ENCODE peak calls at places on chromosomes 7 and 10, in seven cellular contexts. One of them, this sample, is unnamed. For H3K27me3, the result is how much of the 10 kb centered on the place peaks cover.

GRCh38 chr10:2839081-2839725 is 228.1 kb upstream of the PFKP start:
- DNase-seq in H9: peak
- DNase-seq in GM23248: peak
- DNase-seq in esophagus squamous epithelium: no peak
- DNase-seq in uterus: no peak
- DNase-seq in heart left ventricle: no peak
- DNase-seq in dorsolateral prefrontal cortex: no peak
- DNase-seq in this sample: peak

GRCh38 chr10:84715911-84716310 is 387.5 kb downstream of the CCSER2 start:
- DNase-seq in H9: peak
- DNase-seq in heart left ventricle: no peak
- DNase-seq in esophagus squamous epithelium: no peak
- DNase-seq in dorsolateral prefrontal cortex: no peak
- DNase-seq in GM23248: peak
- DNase-seq in uterus: no peak
- DNase-seq in this sample: no peak

GRCh38 chr10:69896601-69897000 is 94.9 kb downstream of the COL13A1 start:
- DNase-seq in esophagus squamous epithelium: no peak
- DNase-seq in heart left ventricle: no peak
- DNase-seq in uterus: no peak
- DNase-seq in dorsolateral prefrontal cortex: no peak
- DNase-seq in H9: no peak
- DNase-seq in GM23248: peak
- DNase-seq in this sample: no peak

GRCh38 chr10:99551158-99551557 is 18.4 kb downstream of the NKX2-3 start:
- DNase-seq in H9: no peak
- DNase-seq in heart left ventricle: no peak
- DNase-seq in GM23248: peak
- DNase-seq in esophagus squamous epithelium: no peak
- DNase-seq in dorsolateral prefrontal cortex: no peak
- DNase-seq in uterus: no peak
- DNase-seq in this sample: no peak

GRCh38 chr7:19772858-19773337 is 519 bp downstream of the TMEM196 start:
- DNase-seq in uterus: peak
- DNase-seq in dorsolateral prefrontal cortex: peak
- DNase-seq in H9: peak
- DNase-seq in esophagus squamous epithelium: no peak
- DNase-seq in heart left ventricle: no peak
- DNase-seq in GM23248: peak
- DNase-seq in this sample: no peak

GRCh38 chr10:79050896-79051555 is 17.7 kb upstream of the ZMIZ1 start:
- DNase-seq in uterus: peak
- DNase-seq in dorsolateral prefrontal cortex: peak
- DNase-seq in GM23248: peak
- DNase-seq in esophagus squamous epithelium: no peak
- DNase-seq in H9: no peak
- DNase-seq in heart left ventricle: no peak
- DNase-seq in this sample: no peak

GRCh38 chr10:4073912-4074311 is 288.9 kb upstream of the KLF6 start:
- DNase-seq in H9: no peak
- DNase-seq in esophagus squamous epithelium: no peak
- DNase-seq in GM23248: peak
- DNase-seq in heart left ventricle: no peak
- DNase-seq in dorsolateral prefrontal cortex: no peak
- DNase-seq in uterus: no peak
- DNase-seq in this sample: no peak

GRCh38 chr10:123429631-123430257 is 236.4 kb upstream of the GPR26 start:
- DNase-seq in H9: no peak
- DNase-seq in dorsolateral prefrontal cortex: no peak
- DNase-seq in GM23248: peak
- DNase-seq in esophagus squamous epithelium: no peak
- DNase-seq in heart left ventricle: no peak
- DNase-seq in uterus: no peak
- DNase-seq in this sample: no peak

GRCh38 chr10:15369642-15370211 is 1.4 kb downstream of the FAM171A1 start:
- DNase-seq in dorsolateral prefrontal cortex: peak
- DNase-seq in H9: peak
- DNase-seq in heart left ventricle: no peak
- DNase-seq in esophagus squamous epithelium: no peak
- DNase-seq in GM23248: peak
- DNase-seq in uterus: peak
- DNase-seq in this sample: no peak

GRCh38 chr7:82677064-82677463 is 233.5 kb upstream of the CACNA2D1 start:
- DNase-seq in H9: no peak
- DNase-seq in esophagus squamous epithelium: no peak
- DNase-seq in GM23248: no peak
- DNase-seq in dorsolateral prefrontal cortex: no peak
- DNase-seq in uterus: no peak
- DNase-seq in heart left ventricle: no peak
- DNase-seq in this sample: no peak

GRCh38 chr7:133478591-133479135 is 225.8 kb downstream of the EXOC4 start:
- DNase-seq in GM23248: no peak
- DNase-seq in uterus: no peak
- DNase-seq in H9: no peak
- DNase-seq in dorsolateral prefrontal cortex: no peak
- DNase-seq in heart left ventricle: no peak
- DNase-seq in esophagus squamous epithelium: no peak
- DNase-seq in this sample: no peak

GRCh38 chr10:15068802-15069201 is 19.8 kb downstream of the ACBD7 start:
- DNase-seq in H9: no peak
- DNase-seq in esophagus squamous epithelium: no peak
- DNase-seq in uterus: no peak
- DNase-seq in heart left ventricle: no peak
- DNase-seq in dorsolateral prefrontal cortex: no peak
- DNase-seq in GM23248: peak
- DNase-seq in this sample: no peak

GRCh38 chr10:92124524-92125168 is 166.2 kb downstream of the CPEB3 start:
- DNase-seq in esophagus squamous epithelium: no peak
- DNase-seq in uterus: no peak
- DNase-seq in H9: no peak
- DNase-seq in GM23248: peak
- DNase-seq in heart left ventricle: peak
- DNase-seq in dorsolateral prefrontal cortex: no peak
- DNase-seq in this sample: no peak

GRCh38 chr10:123995461-123996131 is 97.8 kb downstream of the CHST15 start:
- DNase-seq in esophagus squamous epithelium: no peak
- DNase-seq in H9: peak
- DNase-seq in dorsolateral prefrontal cortex: no peak
- DNase-seq in uterus: peak
- DNase-seq in GM23248: peak
- DNase-seq in heart left ventricle: peak
- DNase-seq in this sample: peak

GRCh38 chr10:80670774-80671173 is 133.1 kb downstream of the SH2D4B start:
- DNase-seq in GM23248: no peak
- DNase-seq in dorsolateral prefrontal cortex: no peak
- DNase-seq in uterus: no peak
- DNase-seq in esophagus squamous epithelium: no peak
- DNase-seq in H9: no peak
- DNase-seq in heart left ventricle: no peak
- DNase-seq in this sample: no peak

GRCh38 chr10:15254808-15255655 is 86.5 kb upstream of the NMT2 start:
- DNase-seq in H9: peak
- DNase-seq in GM23248: no peak
- DNase-seq in dorsolateral prefrontal cortex: no peak
- DNase-seq in heart left ventricle: no peak
- DNase-seq in esophagus squamous epithelium: no peak
- DNase-seq in uterus: no peak
- DNase-seq in this sample: peak

GRCh38 chr7:75599244-75599771 is 107.2 kb downstream of the SPDYE5 start:
- DNase-seq in esophagus squamous epithelium: no peak
- DNase-seq in H9: peak
- DNase-seq in dorsolateral prefrontal cortex: peak
- DNase-seq in GM23248: no peak
- DNase-seq in heart left ventricle: no peak
- DNase-seq in uterus: no peak
- DNase-seq in this sample: no peak

GRCh38 chr7:127530148-127530547 is 55.2 kb downstream of the GCC1 start:
- DNase-seq in esophagus squamous epithelium: no peak
- DNase-seq in H9: no peak
- DNase-seq in uterus: no peak
- DNase-seq in GM23248: no peak
- DNase-seq in dorsolateral prefrontal cortex: no peak
- DNase-seq in heart left ventricle: no peak
- DNase-seq in this sample: no peak

GRCh38 chr10:87925570-87925969 is 62.1 kb downstream of the PTEN start:
- DNase-seq in heart left ventricle: no peak
- DNase-seq in GM23248: no peak
- DNase-seq in esophagus squamous epithelium: no peak
- DNase-seq in uterus: no peak
- DNase-seq in H9: no peak
- DNase-seq in dorsolateral prefrontal cortex: no peak
- DNase-seq in this sample: no peak

GRCh38 chr7:55275291-55276200 is 89.6 kb upstream of the LANCL2 start:
- DNase-seq in GM23248: no peak
- DNase-seq in heart left ventricle: no peak
- DNase-seq in esophagus squamous epithelium: no peak
- DNase-seq in H9: no peak
- DNase-seq in uterus: no peak
- DNase-seq in dorsolateral prefrontal cortex: no peak
- DNase-seq in this sample: no peak

GRCh38 chr7:49295136-49295535 is 370.8 kb downstream of the CDC14C start:
- DNase-seq in dorsolateral prefrontal cortex: no peak
- DNase-seq in H9: no peak
- DNase-seq in esophagus squamous epithelium: no peak
- DNase-seq in GM23248: peak
- DNase-seq in uterus: no peak
- DNase-seq in heart left ventricle: no peak
- DNase-seq in this sample: no peak

GRCh38 chr7:23076774-23077173 is 28.8 kb upstream of the KLHL7 start:
- DNase-seq in esophagus squamous epithelium: no peak
- DNase-seq in GM23248: no peak
- DNase-seq in heart left ventricle: no peak
- DNase-seq in uterus: no peak
- DNase-seq in H9: no peak
- DNase-seq in dorsolateral prefrontal cortex: no peak
- DNase-seq in this sample: no peak

GRCh38 chr10:45379891-45380540 is 6.0 kb downstream of the ALOX5 start:
- DNase-seq in H9: no peak
- DNase-seq in esophagus squamous epithelium: no peak
- DNase-seq in heart left ventricle: peak
- DNase-seq in uterus: no peak
- DNase-seq in GM23248: no peak
- DNase-seq in dorsolateral prefrontal cortex: no peak
- DNase-seq in this sample: no peak
- H3K27ac ChIP-seq in H9: no peak
- H3K27ac ChIP-seq in esophagus squamous epithelium: peak
- H3K27ac ChIP-seq in heart left ventricle: no peak
- H3K27ac ChIP-seq in uterus: no peak
- H3K27ac ChIP-seq in GM23248: no peak
- H3K27ac ChIP-seq in dorsolateral prefrontal cortex: no peak
- H3K27ac ChIP-seq in this sample: no peak

DNA sequence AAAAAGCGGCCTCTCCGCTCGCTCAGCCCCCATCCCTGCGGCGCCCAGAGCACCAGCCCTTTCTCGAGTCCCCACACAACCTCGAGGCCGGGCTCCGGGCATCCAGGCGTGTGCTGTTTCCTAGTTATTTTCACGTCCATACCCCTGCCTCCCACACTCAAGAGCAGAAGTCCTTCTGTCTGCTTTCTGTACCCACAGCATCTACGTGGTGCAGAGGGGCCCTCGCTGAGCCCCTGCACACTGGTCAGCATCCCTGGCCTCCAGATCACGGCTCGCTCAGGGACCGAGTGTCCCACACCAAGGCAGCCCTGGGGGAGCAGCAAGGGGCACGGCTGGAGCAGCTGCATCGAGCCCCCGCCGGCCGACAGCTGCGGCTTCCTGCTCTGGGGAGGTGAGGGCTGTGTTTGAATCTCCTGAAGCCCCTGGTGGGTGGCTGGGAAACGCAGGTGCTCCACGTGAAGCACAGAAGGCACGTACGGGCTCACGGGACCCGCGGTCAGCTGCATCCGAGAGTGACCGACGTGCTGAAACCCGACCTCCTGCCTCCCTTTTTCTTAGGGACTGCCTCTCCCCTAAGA is 333.1 kb downstream of the DNAJB6 start:
- DNase-seq in uterus: no peak
- DNase-seq in H9: no peak
- DNase-seq in esophagus squamous epithelium: no peak
- DNase-seq in heart left ventricle: no peak
- DNase-seq in GM23248: no peak
- DNase-seq in dorsolateral prefrontal cortex: no peak
- DNase-seq in this sample: no peak
- H3K27me3 ChIP-seq in uterus: under half
- H3K27me3 ChIP-seq in H9: under half
- H3K27me3 ChIP-seq in esophagus squamous epithelium: under half
- H3K27me3 ChIP-seq in heart left ventricle: under half
- H3K27me3 ChIP-seq in GM23248: under half
- H3K27me3 ChIP-seq in dorsolateral prefrontal cortex: under half
- H3K27me3 ChIP-seq in this sample: under half

GRCh38 chr7:81161459-81162075 is 242.7 kb upstream of the SEMA3C start:
- DNase-seq in uterus: no peak
- DNase-seq in H9: no peak
- DNase-seq in esophagus squamous epithelium: no peak
- DNase-seq in dorsolateral prefrontal cortex: no peak
- DNase-seq in heart left ventricle: peak
- DNase-seq in GM23248: peak
- DNase-seq in this sample: no peak
- H3K27ac ChIP-seq in uterus: no peak
- H3K27ac ChIP-seq in H9: no peak
- H3K27ac ChIP-seq in esophagus squamous epithelium: no peak
- H3K27ac ChIP-seq in dorsolateral prefrontal cortex: no peak
- H3K27ac ChIP-seq in heart left ventricle: no peak
- H3K27ac ChIP-seq in GM23248: peak
- H3K27ac ChIP-seq in this sample: no peak

DNA sequence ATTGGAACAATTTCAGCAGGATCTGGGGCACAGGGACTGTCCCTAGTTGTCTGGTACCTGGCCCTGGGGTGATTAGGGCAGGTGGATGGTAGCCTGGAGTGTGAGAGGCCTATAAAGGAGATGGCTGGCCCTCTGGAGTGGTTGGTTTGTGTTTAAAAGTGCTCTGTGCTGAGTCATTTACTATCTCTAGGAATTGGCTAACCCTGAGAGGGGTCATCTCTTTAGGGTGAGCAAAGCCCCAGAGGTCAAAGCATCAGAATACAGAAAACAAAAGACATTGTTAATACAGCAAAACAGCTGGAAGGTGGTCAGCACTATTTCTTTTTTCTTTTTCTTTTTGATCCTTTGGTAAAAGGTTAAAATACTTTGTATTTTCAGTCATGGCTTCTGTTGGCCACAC is 43.4 kb upstream of the BMPER start:
- DNase-seq in GM23248: no peak
- DNase-seq in uterus: no peak
- DNase-seq in H9: no peak
- DNase-seq in heart left ventricle: no peak
- DNase-seq in esophagus squamous epithelium: no peak
- DNase-seq in dorsolateral prefrontal cortex: no peak
- DNase-seq in this sample: no peak
- H3K27me3 ChIP-seq in GM23248: under half
- H3K27me3 ChIP-seq in uterus: under half
- H3K27me3 ChIP-seq in H9: under half
- H3K27me3 ChIP-seq in heart left ventricle: under half
- H3K27me3 ChIP-seq in esophagus squamous epithelium: under half
- H3K27me3 ChIP-seq in dorsolateral prefrontal cortex: under half
- H3K27me3 ChIP-seq in this sample: under half

This sample was measured in naive thymus-derived CD4-positive, alpha-beta T cell.